ENCODE peak calls at places on chromosomes 13 and 19, in ten cellular contexts. W, K, Z, N, L, X, U, J, G and S are unnamed samples.

GRCh38 chr19:12513531-12514061 is 29.0 kb upstream of the ZNF709 start:
- DNase-seq in J (no peak), U (no peak), W (no peak), G (peak), X (no peak), L (no peak), N (no peak), K (no peak), Z (no peak), S (no peak)

GRCh38 chr13:99199541-99200432 is 867 bp upstream of the UBAC2 start:
- DNase-seq in Z (peak), N (no peak), K (no peak), L (peak), U (no peak), W (peak), X (no peak), G (no peak), J (no peak), S (no peak)

GRCh38 chr13:37475151-37475550 is 123.4 kb downstream of the POSTN start:
- DNase-seq in L (no peak), X (no peak), K (no peak), W (no peak), G (no peak), U (no peak), N (no peak), J (no peak), Z (peak), S (no peak)

GRCh38 chr19:57689750-57690149 is 8.0 kb downstream of the ZNF551 start:
- DNase-seq in K (no peak), J (no peak), N (no peak), X (no peak), Z (no peak), U (no peak), L (no peak), G (no peak), W (no peak), S (no peak)

GRCh38 chr19:51810228-51810627 is 15.3 kb downstream of the FPR3 start:
- DNase-seq in G (no peak), L (peak), Z (peak), K (no peak), X (no peak), N (no peak), J (no peak), U (no peak), W (no peak), S (peak)

GRCh38 chr19:30864460-30865215 is 484.6 kb downstream of the TSHZ3 start:
- DNase-seq in X (no peak), W (no peak), U (no peak), J (no peak), G (no peak), L (no peak), Z (no peak), N (no peak), K (no peak), S (no peak)

GRCh38 chr13:75870397-75870801 is 234.3 kb downstream of the LMO7 start:
- DNase-seq in Z (peak), L (peak), J (no peak), G (no peak), N (no peak), W (peak), K (peak), U (peak), X (peak), S (no peak)

GRCh38 chr19:6806488-6806887 is 34.0 kb downstream of the VAV1 start:
- DNase-seq in L (no peak), K (no peak), Z (no peak), X (no peak), G (no peak), U (no peak), J (no peak), W (no peak), N (no peak), S (no peak)

GRCh38 chr19:48661746-48662145 is 11.1 kb downstream of the NTN5 start:
- DNase-seq in J (no peak), L (no peak), X (no peak), U (no peak), Z (no peak), N (no peak), W (no peak), G (no peak), K (no peak), S (no peak)

GRCh38 chr19:17686592-17687042 is 1.5 kb downstream of the UNC13A start:
- DNase-seq in W (no peak), X (no peak), N (no peak), G (peak), U (peak), L (peak), K (no peak), Z (peak), J (peak), S (no peak)

GRCh38 chr13:24348797-24349515 is 39.6 kb downstream of the C1QTNF9 start:
- DNase-seq in N (no peak), X (no peak), K (no peak), G (no peak), U (no peak), J (no peak), Z (no peak), L (no peak), W (no peak), S (no peak)

GRCh38 chr13:109428146-109428545 is 358.2 kb downstream of the IRS2 start:
- DNase-seq in Z (no peak), L (no peak), J (no peak), N (no peak), X (no peak), K (no peak), U (no peak), G (no peak), W (no peak), S (no peak)

GRCh38 chr13:110294146-110294545 is 12.8 kb downstream of the COL4A1 start:
- DNase-seq in W (no peak), Z (no peak), U (no peak), N (no peak), K (no peak), X (no peak), L (peak), G (no peak), J (no peak), S (no peak)

GRCh38 chr19:5850743-5851293 is 431 bp downstream of the FUT3 start:
- DNase-seq in J (no peak), K (no peak), X (no peak), Z (peak), W (no peak), G (no peak), L (peak), U (no peak), N (no peak), S (no peak)

GRCh38 chr19:31285744-31286143 is 63.5 kb downstream of the TSHZ3 start:
- DNase-seq in J (no peak), K (no peak), W (no peak), G (no peak), L (peak), Z (peak), N (no peak), U (peak), X (no peak), S (peak)